ENCODE peak calls at places on chromosomes 6 and 20, in six cellular contexts. One of them, this sample, is unnamed.

GRCh38 chr6:18216411-18216810 is 47.9 kb downstream of the DEK start:
- DNase-seq in LHCN-M2: peak
- DNase-seq in pancreas: no peak
- DNase-seq in Calu3: no peak
- DNase-seq in fibroblast of villous mesenchyme: peak
- DNase-seq in M059J: peak
- DNase-seq in this sample: no peak

GRCh38 chr6:131197716-131198115 is 62.4 kb downstream of the AKAP7 start:
- DNase-seq in fibroblast of villous mesenchyme: no peak
- DNase-seq in Calu3: no peak
- DNase-seq in pancreas: no peak
- DNase-seq in LHCN-M2: no peak
- DNase-seq in M059J: no peak
- DNase-seq in this sample: no peak

GRCh38 chr20:10654630-10655029 is 19.2 kb downstream of the JAG1 start:
- DNase-seq in M059J: no peak
- DNase-seq in LHCN-M2: no peak
- DNase-seq in fibroblast of villous mesenchyme: no peak
- DNase-seq in Calu3: peak
- DNase-seq in pancreas: peak
- DNase-seq in this sample: peak

GRCh38 chr20:63241272-63241671 is 5.6 kb downstream of the BIRC7 start:
- DNase-seq in pancreas: no peak
- DNase-seq in M059J: no peak
- DNase-seq in LHCN-M2: no peak
- DNase-seq in Calu3: no peak
- DNase-seq in fibroblast of villous mesenchyme: no peak
- DNase-seq in this sample: no peak

GRCh38 chr6:99613705-99614429 is 7.2 kb downstream of the PRDM13 start:
- DNase-seq in fibroblast of villous mesenchyme: peak
- DNase-seq in LHCN-M2: no peak
- DNase-seq in Calu3: peak
- DNase-seq in M059J: no peak
- DNase-seq in pancreas: no peak
- DNase-seq in this sample: no peak

GRCh38 chr6:139655783-139656705 is 281.6 kb upstream of the CITED2 start:
- DNase-seq in fibroblast of villous mesenchyme: no peak
- DNase-seq in LHCN-M2: no peak
- DNase-seq in pancreas: no peak
- DNase-seq in Calu3: peak
- DNase-seq in M059J: no peak
- DNase-seq in this sample: no peak

GRCh38 chr20:46967647-46968046 is 73.0 kb downstream of the EYA2 start:
- DNase-seq in LHCN-M2: no peak
- DNase-seq in fibroblast of villous mesenchyme: no peak
- DNase-seq in pancreas: no peak
- DNase-seq in Calu3: no peak
- DNase-seq in M059J: no peak
- DNase-seq in this sample: no peak

GRCh38 chr20:32957451-32957850 is 46.8 kb downstream of the SUN5 start:
- DNase-seq in Calu3: no peak
- DNase-seq in M059J: no peak
- DNase-seq in pancreas: no peak
- DNase-seq in LHCN-M2: peak
- DNase-seq in fibroblast of villous mesenchyme: no peak
- DNase-seq in this sample: no peak

GRCh38 chr6:119612176-119612870 is 262.8 kb upstream of the MAN1A1 start:
- DNase-seq in pancreas: no peak
- DNase-seq in fibroblast of villous mesenchyme: no peak
- DNase-seq in Calu3: no peak
- DNase-seq in LHCN-M2: peak
- DNase-seq in M059J: no peak
- DNase-seq in this sample: no peak

GRCh38 chr6:154619183-154619582 is 108.7 kb upstream of the CNKSR3 start:
- DNase-seq in Calu3: no peak
- DNase-seq in fibroblast of villous mesenchyme: no peak
- DNase-seq in LHCN-M2: no peak
- DNase-seq in M059J: no peak
- DNase-seq in pancreas: peak
- DNase-seq in this sample: no peak

GRCh38 chr6:16470502-16471221 is 232.3 kb downstream of the GMPR start:
- DNase-seq in fibroblast of villous mesenchyme: peak
- DNase-seq in Calu3: no peak
- DNase-seq in M059J: no peak
- DNase-seq in LHCN-M2: peak
- DNase-seq in pancreas: no peak
- DNase-seq in this sample: no peak

GRCh38 chr6:118083711-118084110 is 176.6 kb downstream of the SLC35F1 start:
- DNase-seq in M059J: no peak
- DNase-seq in LHCN-M2: no peak
- DNase-seq in fibroblast of villous mesenchyme: no peak
- DNase-seq in pancreas: no peak
- DNase-seq in Calu3: no peak
- DNase-seq in this sample: no peak

This sample was measured in T47D.